ENCODE peak calls at places on chromosome 7, in four cellular contexts. M is H4, X is stomach, G is amygdala. F is an unnamed sample.

GRCh38 chr7:34198089-34198686 is 292.8 kb downstream of the BMPER start:
- DNase-seq in M (no peak), X (no peak), G (no peak), F (no peak)

GRCh38 chr7:101245147-101245668 is 327 bp upstream of the FIS1 start:
- DNase-seq in X (no peak), M (no peak), G (no peak), F (no peak)

GRCh38 chr7:47264021-47264651 is 317.8 kb downstream of the TNS3 start:
- DNase-seq in M (no peak), G (no peak), X (peak), F (no peak)

GRCh38 chr7:29309041-29309860 is 114.7 kb downstream of the CHN2 start:
- DNase-seq in G (no peak), X (no peak), M (no peak), F (no peak)

GRCh38 chr7:159157714-159158113 is 13.0 kb upstream of the VIPR2 start:
- DNase-seq in X (no peak), M (no peak), G (no peak), F (no peak)

GRCh38 chr7:135672560-135673359 is 10.4 kb downstream of the STMP1 start:
- DNase-seq in X (no peak), G (no peak), M (peak), F (no peak)

GRCh38 chr7:137634356-137634755 is 212.4 kb downstream of the DGKI start:
- DNase-seq in M (no peak), G (no peak), X (no peak), F (no peak)

GRCh38 chr7:124918662-124919061 is 11.0 kb downstream of the POT1 start:
- DNase-seq in M (no peak), G (no peak), X (no peak), F (no peak)

GRCh38 chr7:22814261-22815208 is 8.1 kb downstream of the TOMM7 start:
- DNase-seq in M (peak), X (no peak), G (no peak), F (no peak)

GRCh38 chr7:129821476-129821875 is 131.3 kb downstream of the UBE2H start:
- DNase-seq in X (no peak), G (no peak), M (no peak), F (no peak)

GRCh38 chr7:5484921-5485320 is 61.3 kb upstream of the TNRC18 start:
- DNase-seq in G (no peak), M (no peak), X (no peak), F (no peak)

GRCh38 chr7:67019562-67020390 is 23.1 kb downstream of the TYW1 start:
- DNase-seq in G (no peak), X (no peak), M (no peak), F (no peak)

GRCh38 chr7:47380325-47381131 is 201.4 kb downstream of the TNS3 start:
- DNase-seq in M (peak), G (no peak), X (peak), F (no peak)

GRCh38 chr7:104160375-104160774 is 47.4 kb downstream of the ORC5 start:
- DNase-seq in G (no peak), X (no peak), M (no peak), F (no peak)

GRCh38 chr7:130877676-130878305 is 143.8 kb upstream of the KLF14 start:
- DNase-seq in G (no peak), X (no peak), M (no peak), F (no peak)

GRCh38 chr7:157992511-157993160 is 595.0 kb downstream of the PTPRN2 start:
- DNase-seq in G (no peak), M (no peak), X (no peak), F (no peak)

GRCh38 chr7:32219416-32219815 is 149.2 kb upstream of the PDE1C start:
- DNase-seq in X (no peak), M (no peak), G (no peak), F (no peak)

GRCh38 chr7:79272066-79272669 is 181.3 kb downstream of the MAGI2 start:
- DNase-seq in X (no peak), M (peak), G (no peak), F (no peak)

GRCh38 chr7:151085691-151086620 is at the start of gene AGAP3:
- DNase-seq in X (peak), M (peak), G (peak), F (peak)

GRCh38 chr7:99499356-99499712 is 747 bp downstream of the ZNF394 start:
- DNase-seq in M (no peak), G (no peak), X (no peak), F (no peak)

GRCh38 chr7:29881724-29882123 is 75.4 kb downstream of the WIPF3 start:
- DNase-seq in X (no peak), G (no peak), M (no peak), F (no peak)

GRCh38 chr7:75937958-75938786 is 23.2 kb downstream of the POR start:
- DNase-seq in X (no peak), G (peak), M (peak), F (peak)

GRCh38 chr7:24978837-24979469 is 1.0 kb downstream of the OSBPL3 start:
- DNase-seq in G (no peak), M (peak), X (no peak), F (no peak)

GRCh38 chr7:115728518-115728917 is 302.0 kb downstream of the TFEC start:
- DNase-seq in M (no peak), G (no peak), X (no peak), F (no peak)

GRCh38 chr7:43749383-43749940 is 9.0 kb upstream of the BLVRA start:
- DNase-seq in X (no peak), M (no peak), G (no peak), F (no peak)

GRCh38 chr7:66033471-66034385 is 41.9 kb upstream of the ASL start:
- DNase-seq in M (no peak), G (no peak), X (no peak), F (no peak)

GRCh38 chr7:18457832-18458231 is 37.7 kb upstream of the HDAC9 start:
- DNase-seq in X (no peak), M (no peak), G (no peak), F (no peak)

GRCh38 chr7:25636168-25636567 is 407.9 kb upstream of the NPVF start:
- DNase-seq in X (no peak), G (no peak), M (no peak), F (no peak)

F was measured in Right ventricle myocardium superior.